ENCODE peak calls at places on chromosomes 7 and 10, in six cellular contexts. C is endothelial cell, I is GM04503, V is amygdala, U is Calu3, E is upper lobe of right lung. F is an unnamed sample.

GRCh38 chr10:128373071-128373749 is 247.0 kb upstream of the MKI67 start:
- DNase-seq in V (no peak), E (no peak), I (no peak), U (no peak), C (no peak), F (no peak)

GRCh38 chr10:124138195-124138882 is 44.9 kb upstream of the CHST15 start:
- DNase-seq in V (peak), U (no peak), C (no peak), E (peak), I (peak), F (peak)

GRCh38 chr7:137753067-137753466 is 93.7 kb downstream of the DGKI start:
- DNase-seq in V (no peak), U (no peak), C (no peak), I (no peak), E (no peak), F (no peak)

GRCh38 chr7:157432541-157432956 is 95.7 kb downstream of the DNAJB6 start:
- DNase-seq in E (peak), V (no peak), I (no peak), C (peak), U (no peak), F (no peak)

GRCh38 chr7:320297-320696 is 30.3 kb downstream of the FOXL3 start:
- DNase-seq in E (no peak), C (no peak), I (no peak), V (no peak), U (no peak), F (no peak)

GRCh38 chr10:60778978-60779668 is 845 bp downstream of the CDK1 start:
- DNase-seq in E (no peak), I (no peak), C (no peak), V (no peak), U (no peak), F (no peak)

GRCh38 chr7:25847331-25848070 is 304.5 kb upstream of the NFE2L3 start:
- DNase-seq in E (no peak), C (no peak), I (no peak), U (no peak), V (no peak), F (no peak)

GRCh38 chr10:88379575-88379974 is 203.5 kb downstream of the RNLS start:
- DNase-seq in I (no peak), E (no peak), C (no peak), V (no peak), U (no peak), F (no peak)

GRCh38 chr7:24881622-24882021 is 98.4 kb downstream of the OSBPL3 start:
- DNase-seq in I (no peak), E (no peak), V (no peak), C (peak), U (peak), F (no peak)

GRCh38 chr7:33667261-33667660 is 238.1 kb upstream of the BMPER start:
- DNase-seq in E (no peak), I (no peak), C (no peak), U (no peak), V (no peak), F (no peak)

GRCh38 chr7:101770466-101770865 is 47.0 kb upstream of the CUX1 start:
- DNase-seq in U (no peak), C (no peak), V (no peak), E (no peak), I (no peak), F (no peak)

GRCh38 chr10:92005978-92006377 is 82.4 kb downstream of the BTAF1 start:
- DNase-seq in I (no peak), E (no peak), U (no peak), C (no peak), V (no peak), F (no peak)

GRCh38 chr10:111076191-111076681 is 593 bp upstream of the ADRA2A start:
- DNase-seq in C (peak), V (peak), I (peak), E (peak), U (peak), F (no peak)

GRCh38 chr7:100722480-100723212 is 2.4 kb downstream of the EPO start:
- DNase-seq in E (no peak), V (no peak), C (no peak), I (no peak), U (no peak), F (no peak)

GRCh38 chr10:103663802-103664201 is 170.3 kb downstream of the NEURL1 start:
- DNase-seq in E (peak), V (peak), I (no peak), U (no peak), C (no peak), F (peak)

GRCh38 chr10:6721480-6721879 is 141.4 kb upstream of the PRKCQ start:
- DNase-seq in I (peak), U (peak), E (no peak), C (peak), V (no peak), F (no peak)

GRCh38 chr10:1374901-1375804 is 319.0 kb downstream of the WDR37 start:
- DNase-seq in E (no peak), V (no peak), U (no peak), C (no peak), I (no peak), F (no peak)

GRCh38 chr7:28975987-28976386 is 17.9 kb upstream of the TRIL start:
- DNase-seq in C (no peak), E (no peak), U (no peak), I (no peak), V (no peak), F (no peak)

GRCh38 chr10:72272689-72273409 is 875 bp upstream of the DDIT4 start:
- DNase-seq in I (peak), U (peak), C (peak), E (peak), V (peak), F (peak)

GRCh38 chr10:30885423-30885822 is 146.2 kb downstream of the ZNF438 start:
- DNase-seq in V (no peak), I (no peak), U (no peak), C (no peak), E (no peak), F (no peak)

GRCh38 chr7:76063525-76063924 is 15.6 kb downstream of the MDH2 start:
- DNase-seq in V (no peak), E (no peak), U (peak), I (no peak), C (no peak), F (no peak)

GRCh38 chr10:18140957-18141888 is 999 bp downstream of the CACNB2 start:
- DNase-seq in U (no peak), C (peak), V (no peak), E (no peak), I (no peak), F (no peak)

GRCh38 chr7:128076831-128077271 is 45.6 kb upstream of the LRRC4 start:
- DNase-seq in C (no peak), V (no peak), U (peak), I (no peak), E (peak), F (no peak)

GRCh38 chr7:45331563-45331962 is 174.0 kb downstream of the RAMP3 start:
- DNase-seq in C (no peak), I (no peak), V (no peak), U (no peak), E (no peak), F (no peak)

GRCh38 chr7:158322616-158323530 is 264.8 kb downstream of the PTPRN2 start:
- DNase-seq in U (no peak), C (no peak), V (no peak), E (no peak), I (no peak), F (no peak)

GRCh38 chr7:115033917-115034459 is 112.1 kb downstream of the MDFIC start:
- DNase-seq in E (no peak), V (no peak), U (no peak), C (no peak), I (no peak), F (no peak)

GRCh38 chr10:43054593-43054992 is 22.3 kb upstream of the RET start:
- DNase-seq in U (no peak), V (no peak), E (peak), I (no peak), C (no peak), F (no peak)

GRCh38 chr10:69449841-69450240 is 1.4 kb upstream of the TSPAN15 start:
- DNase-seq in C (peak), V (peak), I (no peak), U (peak), E (peak), F (peak)

GRCh38 chr7:116173051-116174028 is 37.0 kb upstream of the TES start:
- DNase-seq in E (no peak), C (peak), I (no peak), U (peak), V (no peak), F (no peak)

GRCh38 chr10:47035447-47036337 is 124.5 kb downstream of the PTPN20 start:
- DNase-seq in U (no peak), E (peak), C (no peak), V (no peak), I (no peak), F (no peak)